ENCODE peak calls at places on chromosomes 5 and 9, in eight cellular contexts. One of them, this sample, is unnamed.
A peak's percentile ranks its signal among the peaks of the same experiment; 100 is the strongest.

GRCh38 chr5:80864706-80865435 is 95.3 kb upstream of the RASGRF2 start:
- DNase-seq in HepG2: no peak
- DNase-seq in ovary: no peak
- DNase-seq in brain microvascular endothelial cell: no peak
- DNase-seq in CD8-positive, alpha-beta T cell: no peak
- DNase-seq in mammary epithelial cell: no peak
- DNase-seq in stomach: no peak
- DNase-seq in K562: no peak
- DNase-seq in this sample: no peak

GRCh38 chr9:14433841-14434511 is 120.0 kb upstream of the NFIB start:
- DNase-seq in HepG2: peak; percentile 20
- DNase-seq in ovary: peak; percentile 62
- DNase-seq in brain microvascular endothelial cell: peak; percentile 73
- DNase-seq in CD8-positive, alpha-beta T cell: no peak
- DNase-seq in mammary epithelial cell: peak; percentile 62
- DNase-seq in stomach: no peak
- DNase-seq in K562: peak; percentile 48
- DNase-seq in this sample: peak; percentile 86

GRCh38 chr9:571066-571465 is 270.4 kb upstream of the DMRT1 start:
- DNase-seq in HepG2: no peak
- DNase-seq in ovary: no peak
- DNase-seq in brain microvascular endothelial cell: no peak
- DNase-seq in CD8-positive, alpha-beta T cell: no peak
- DNase-seq in mammary epithelial cell: no peak
- DNase-seq in stomach: no peak
- DNase-seq in K562: no peak
- DNase-seq in this sample: peak; percentile 41

GRCh38 chr9:76459691-76460635 is 981 bp downstream of the GCNT1 start:
- DNase-seq in HepG2: peak; percentile 13
- DNase-seq in ovary: no peak
- DNase-seq in brain microvascular endothelial cell: peak; percentile 55
- DNase-seq in CD8-positive, alpha-beta T cell: no peak
- DNase-seq in mammary epithelial cell: peak; percentile 55
- DNase-seq in stomach: peak; percentile 58
- DNase-seq in K562: peak; percentile 6
- DNase-seq in this sample: peak; percentile 67

GRCh38 chr5:139561655-139562451 is 714 bp downstream of the UBE2D2 start:
- DNase-seq in HepG2: no peak
- DNase-seq in ovary: peak; percentile 73
- DNase-seq in brain microvascular endothelial cell: no peak
- DNase-seq in CD8-positive, alpha-beta T cell: peak; percentile 25
- DNase-seq in mammary epithelial cell: peak; percentile 53
- DNase-seq in stomach: peak; percentile 42
- DNase-seq in K562: peak; percentile 60
- DNase-seq in this sample: peak; percentile 59

GRCh38 chr9:78783743-78784142 is 486.8 kb downstream of the PSAT1 start:
- DNase-seq in HepG2: no peak
- DNase-seq in ovary: no peak
- DNase-seq in brain microvascular endothelial cell: no peak
- DNase-seq in CD8-positive, alpha-beta T cell: no peak
- DNase-seq in mammary epithelial cell: no peak
- DNase-seq in stomach: no peak
- DNase-seq in K562: no peak
- DNase-seq in this sample: no peak

GRCh38 chr5:137190031-137190430 is 309.1 kb downstream of the SPOCK1 start:
- DNase-seq in HepG2: no peak
- DNase-seq in ovary: no peak
- DNase-seq in brain microvascular endothelial cell: no peak
- DNase-seq in CD8-positive, alpha-beta T cell: no peak
- DNase-seq in mammary epithelial cell: no peak
- DNase-seq in stomach: no peak
- DNase-seq in K562: no peak
- DNase-seq in this sample: no peak

GRCh38 chr9:115109486-115109885 is 8.5 kb downstream of the TNC start:
- DNase-seq in HepG2: no peak
- DNase-seq in ovary: no peak
- DNase-seq in brain microvascular endothelial cell: peak; percentile 48
- DNase-seq in CD8-positive, alpha-beta T cell: no peak
- DNase-seq in mammary epithelial cell: peak; percentile 73
- DNase-seq in stomach: no peak
- DNase-seq in K562: no peak
- DNase-seq in this sample: peak; percentile 60

GRCh38 chr9:12719431-12719830 is 26.2 kb downstream of the TYRP1 start:
- DNase-seq in HepG2: peak; percentile 26
- DNase-seq in ovary: no peak
- DNase-seq in brain microvascular endothelial cell: no peak
- DNase-seq in CD8-positive, alpha-beta T cell: no peak
- DNase-seq in mammary epithelial cell: no peak
- DNase-seq in stomach: no peak
- DNase-seq in K562: no peak
- DNase-seq in this sample: peak; percentile 68

GRCh38 chr9:125700791-125701190 is 6.2 kb downstream of the MAPKAP1 start:
- DNase-seq in HepG2: no peak
- DNase-seq in ovary: no peak
- DNase-seq in brain microvascular endothelial cell: no peak
- DNase-seq in CD8-positive, alpha-beta T cell: no peak
- DNase-seq in mammary epithelial cell: peak; percentile 17
- DNase-seq in stomach: no peak
- DNase-seq in K562: no peak
- DNase-seq in this sample: no peak

GRCh38 chr9:125699870-125700269 is 7.1 kb downstream of the MAPKAP1 start:
- DNase-seq in HepG2: no peak
- DNase-seq in ovary: no peak
- DNase-seq in brain microvascular endothelial cell: no peak
- DNase-seq in CD8-positive, alpha-beta T cell: no peak
- DNase-seq in mammary epithelial cell: no peak
- DNase-seq in stomach: no peak
- DNase-seq in K562: no peak
- DNase-seq in this sample: no peak

GRCh38 chr9:125703662-125704061 is 3.3 kb downstream of the MAPKAP1 start:
- DNase-seq in HepG2: no peak
- DNase-seq in ovary: no peak
- DNase-seq in brain microvascular endothelial cell: no peak
- DNase-seq in CD8-positive, alpha-beta T cell: no peak
- DNase-seq in mammary epithelial cell: no peak
- DNase-seq in stomach: no peak
- DNase-seq in K562: no peak
- DNase-seq in this sample: no peak

GRCh38 chr9:125705893-125706292 is 1.1 kb downstream of the MAPKAP1 start:
- DNase-seq in HepG2: no peak
- DNase-seq in ovary: no peak
- DNase-seq in brain microvascular endothelial cell: no peak
- DNase-seq in CD8-positive, alpha-beta T cell: no peak
- DNase-seq in mammary epithelial cell: no peak
- DNase-seq in stomach: no peak
- DNase-seq in K562: no peak
- DNase-seq in this sample: no peak

DNA sequence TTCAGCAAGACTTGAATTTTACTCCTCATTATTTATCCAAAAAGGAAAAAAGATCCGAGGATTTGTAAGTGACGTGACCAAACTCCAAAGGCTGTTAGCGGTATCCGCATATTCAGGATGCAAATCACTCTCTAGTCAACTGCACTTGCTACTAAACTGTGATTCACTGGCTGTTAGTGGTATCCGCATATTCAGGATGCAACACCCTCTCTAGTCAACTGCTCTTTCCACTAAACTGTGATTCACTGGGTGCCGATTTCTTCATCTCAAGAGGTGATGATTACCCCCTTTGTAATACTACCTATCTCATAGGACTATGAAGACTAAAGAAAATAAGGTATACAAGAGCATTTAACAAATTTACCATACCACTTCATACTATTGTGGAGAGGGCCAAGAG is 5.7 kb downstream of the MAPKAP1 start:
- DNase-seq in HepG2: no peak
- DNase-seq in ovary: no peak
- DNase-seq in brain microvascular endothelial cell: peak; percentile 22
- DNase-seq in CD8-positive, alpha-beta T cell: no peak
- DNase-seq in mammary epithelial cell: peak; percentile 81
- DNase-seq in stomach: no peak
- DNase-seq in K562: no peak
- DNase-seq in this sample: no peak
- H3K27ac ChIP-seq in HepG2: no peak overlapping the region
- H3K27ac ChIP-seq in ovary: no peak overlapping the region
- H3K27ac ChIP-seq in brain microvascular endothelial cell: no peak overlapping the region
- H3K27ac ChIP-seq in CD8-positive, alpha-beta T cell: no peak overlapping the region
- H3K27ac ChIP-seq in mammary epithelial cell: no peak overlapping the region
- H3K27ac ChIP-seq in stomach: no peak overlapping the region
- H3K27ac ChIP-seq in K562: no peak overlapping the region
- H3K27ac ChIP-seq in this sample: no peak overlapping the region

GRCh38 chr5:1846583-1846982 is 36.1 kb downstream of the IRX4 start:
- DNase-seq in HepG2: no peak
- DNase-seq in ovary: no peak
- DNase-seq in brain microvascular endothelial cell: no peak
- DNase-seq in CD8-positive, alpha-beta T cell: no peak
- DNase-seq in mammary epithelial cell: no peak
- DNase-seq in stomach: no peak
- DNase-seq in K562: no peak
- DNase-seq in this sample: no peak
- H3K27me3 ChIP-seq in HepG2: no peaks in the 10 kb centered on the region
- H3K27me3 ChIP-seq in ovary: no peaks in the 10 kb centered on the region
- H3K27me3 ChIP-seq in brain microvascular endothelial cell: peaks cover 24% of the 10 kb centered on the region
- H3K27me3 ChIP-seq in CD8-positive, alpha-beta T cell: peaks cover 2% of the 10 kb centered on the region
- H3K27me3 ChIP-seq in mammary epithelial cell: no peaks in the 10 kb centered on the region
- H3K27me3 ChIP-seq in stomach: peaks cover 79% of the 10 kb centered on the region
- H3K27me3 ChIP-seq in K562: peaks cover 58% of the 10 kb centered on the region
- H3K27me3 ChIP-seq in this sample: no peaks in the 10 kb centered on the region

GRCh38 chr5:99901972-99902371 is 633.2 kb upstream of the FAM174A start:
- DNase-seq in HepG2: no peak
- DNase-seq in ovary: no peak
- DNase-seq in brain microvascular endothelial cell: no peak
- DNase-seq in CD8-positive, alpha-beta T cell: no peak
- DNase-seq in mammary epithelial cell: no peak
- DNase-seq in stomach: no peak
- DNase-seq in K562: no peak
- DNase-seq in this sample: no peak

GRCh38 chr5:99900302-99900811 is 634.8 kb upstream of the FAM174A start:
- DNase-seq in HepG2: no peak
- DNase-seq in ovary: no peak
- DNase-seq in brain microvascular endothelial cell: peak; percentile 9
- DNase-seq in CD8-positive, alpha-beta T cell: no peak
- DNase-seq in mammary epithelial cell: peak; percentile 45
- DNase-seq in stomach: no peak
- DNase-seq in K562: no peak
- DNase-seq in this sample: no peak
- H3K27ac ChIP-seq in HepG2: no peak overlapping the region
- H3K27ac ChIP-seq in ovary: no peak overlapping the region
- H3K27ac ChIP-seq in brain microvascular endothelial cell: no peak overlapping the region
- H3K27ac ChIP-seq in CD8-positive, alpha-beta T cell: no peak overlapping the region
- H3K27ac ChIP-seq in mammary epithelial cell: no peak overlapping the region
- H3K27ac ChIP-seq in stomach: no peak overlapping the region
- H3K27ac ChIP-seq in K562: no peak overlapping the region
- H3K27ac ChIP-seq in this sample: no peak overlapping the region

GRCh38 chr9:130945173-130945572 is 6.1 kb upstream of the FIBCD1 start:
- DNase-seq in HepG2: no peak
- DNase-seq in ovary: no peak
- DNase-seq in brain microvascular endothelial cell: no peak
- DNase-seq in CD8-positive, alpha-beta T cell: no peak
- DNase-seq in mammary epithelial cell: no peak
- DNase-seq in stomach: no peak
- DNase-seq in K562: peak; percentile 29
- DNase-seq in this sample: no peak
- H3K27me3 ChIP-seq in HepG2: peaks cover 6% of the 10 kb centered on the region
- H3K27me3 ChIP-seq in ovary: peaks cover 5% of the 10 kb centered on the region
- H3K27me3 ChIP-seq in brain microvascular endothelial cell: peaks cover 82% of the 10 kb centered on the region
- H3K27me3 ChIP-seq in CD8-positive, alpha-beta T cell: peaks cover 6% of the 10 kb centered on the region
- H3K27me3 ChIP-seq in mammary epithelial cell: no peaks in the 10 kb centered on the region
- H3K27me3 ChIP-seq in stomach: peaks cover 75% of the 10 kb centered on the region
- H3K27me3 ChIP-seq in K562: peaks cover 82% of the 10 kb centered on the region
- H3K27me3 ChIP-seq in this sample: peaks cover 35% of the 10 kb centered on the region

GRCh38 chr9:133526721-133527321 is 2.1 kb upstream of the MYMK start:
- DNase-seq in HepG2: no peak
- DNase-seq in ovary: peak; percentile 45
- DNase-seq in brain microvascular endothelial cell: no peak
- DNase-seq in CD8-positive, alpha-beta T cell: peak; percentile 18
- DNase-seq in mammary epithelial cell: no peak
- DNase-seq in stomach: no peak
- DNase-seq in K562: no peak
- DNase-seq in this sample: no peak
- H3K27ac ChIP-seq in HepG2: no peak overlapping the region
- H3K27ac ChIP-seq in ovary: no peak overlapping the region
- H3K27ac ChIP-seq in brain microvascular endothelial cell: no peak overlapping the region
- H3K27ac ChIP-seq in CD8-positive, alpha-beta T cell: no peak overlapping the region
- H3K27ac ChIP-seq in mammary epithelial cell: no peak overlapping the region
- H3K27ac ChIP-seq in stomach: peak overlapping the region; percentile 4
- H3K27ac ChIP-seq in K562: no peak overlapping the region
- H3K27ac ChIP-seq in this sample: peak overlapping the region; percentile 9